ENCODE peak calls at places on chromosomes 5 and 9, in four cellular contexts. K is WTC11, R is HepG2, X is K562. F is an unnamed sample.
A peak's percentile ranks its signal among the peaks of the same experiment; 100 is the strongest.

GRCh38 chr9:127916665-127917581 is at the start of gene ST6GALNAC4:
- DNase-seq in K (peak; percentile 96), R (peak; percentile 70), X (peak; percentile 94), F (peak; percentile 74)

GRCh38 chr9:89281106-89281505 is 29.9 kb upstream of the CKS2 start:
- DNase-seq in K (no peak), R (no peak), X (no peak), F (no peak)

GRCh38 chr5:107855171-107855570 is 184.4 kb upstream of the EFNA5 start:
- DNase-seq in K (no peak), R (no peak), X (no peak), F (peak; percentile 1)

GRCh38 chr5:127757576-127757975 is 54.4 kb downstream of the CCDC192 start:
- DNase-seq in K (no peak), R (no peak), X (peak; percentile 14), F (peak; percentile 59)

GRCh38 chr5:3226171-3226570 is 369.5 kb upstream of the IRX1 start:
- DNase-seq in K (no peak), R (no peak), X (no peak), F (no peak)

GRCh38 chr5:181186902-181187499 is 18.0 kb downstream of the TRIM7 start:
- DNase-seq in K (no peak), R (no peak), X (peak; percentile 72), F (no peak)

GRCh38 chr9:114906922-114907571 is 23.3 kb downstream of the TNFSF8 start:
- DNase-seq in K (peak; percentile 74), R (peak; percentile 55), X (peak; percentile 12), F (peak; percentile 49)

GRCh38 chr9:86324308-86324707 is 29.9 kb downstream of the TUT7 start:
- DNase-seq in K (no peak), R (no peak), X (no peak), F (no peak)

GRCh38 chr5:122077451-122078115 is 476 bp downstream of the LOX start:
- DNase-seq in K (peak; percentile 54), R (peak; percentile 13), X (no peak), F (no peak)

GRCh38 chr9:100715100-100715379 is 137.2 kb downstream of the CAVIN4 start:
- DNase-seq in K (no peak), R (no peak), X (no peak), F (no peak)

GRCh38 chr5:172370648-172371248 is 83.6 kb downstream of the SH3PXD2B start:
- DNase-seq in K (peak; percentile 66), R (peak; percentile 30), X (peak; percentile 56), F (peak; percentile 69)

GRCh38 chr5:80238778-80239679 is 16.8 kb downstream of the SERINC5 start:
- DNase-seq in K (no peak), R (no peak), X (no peak), F (no peak)
- TF ChIP-seq HMGXB4 in K (no peak), R (no peak), X (no peak), F (no peak)

GRCh38 chr9:134136997-134137302 is 1.1 kb downstream of the WDR5 start:
- DNase-seq in K (no peak), R (no peak), X (peak; percentile 28), F (no peak)

GRCh38 chr9:134138292-134138691 is 2.4 kb downstream of the WDR5 start:
- DNase-seq in K (no peak), R (no peak), X (no peak), F (no peak)

GRCh38 chr9:134135343-134136116 is at the start of gene WDR5:
- DNase-seq in K (peak; percentile 89), R (peak; percentile 73), X (peak; percentile 92), F (peak; percentile 92)

GRCh38 chr9:134134949-134135342 is 936 bp upstream of the WDR5 start:
- DNase-seq in K (no peak), R (no peak), X (peak; percentile 52), F (peak; percentile 58)

GRCh38 chr9:134136117-134136996 is 475 bp downstream of the WDR5 start:
- DNase-seq in K (peak; percentile 44), R (no peak), X (peak; percentile 29), F (peak; percentile 18)
- TF ChIP-seq HMGXB4 in K (peak; percentile 30), R (no peak), X (no peak), F (no peak)

GRCh38 chr9:134707031-134707680 is 65.6 kb downstream of the COL5A1 start:
- DNase-seq in K (no peak), R (peak; percentile 7), X (no peak), F (no peak)
- TF ChIP-seq HMGXB4 in K (no peak), R (no peak), X (no peak), F (no peak)

DNA sequence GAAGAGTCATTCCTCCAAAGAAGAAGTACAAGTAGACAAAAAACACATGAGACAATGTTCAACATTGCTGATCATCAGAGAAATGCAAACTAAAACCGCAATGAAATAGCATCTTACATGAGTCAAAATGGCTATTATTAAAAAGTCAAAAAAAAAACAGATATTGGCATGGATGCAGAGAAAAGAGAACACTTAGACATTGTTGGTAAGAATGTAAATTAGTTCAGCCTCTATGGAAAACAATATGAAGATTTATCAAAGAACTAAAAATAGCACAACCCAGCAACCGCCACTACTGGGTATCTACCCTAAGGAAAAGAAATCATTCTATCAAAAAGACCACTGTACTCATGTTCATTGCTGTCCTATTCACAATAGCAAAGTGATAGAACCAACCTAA is 157.5 kb downstream of the CHSY3 start:
- DNase-seq in K (no peak), R (no peak), X (no peak), F (no peak)
- TF ChIP-seq HMGXB4 in K (no peak), R (no peak), X (no peak), F (no peak)

F was measured in A549.